ENCODE peak calls at places on chromosomes 5 and 9, in five cellular contexts. One of them, this sample, is unnamed.

GRCh38 chr5:139273572-139274264 is 19.8 kb upstream of the MATR3 start:
- DNase-seq in breast epithelium: peak
- DNase-seq in AG09309: no peak
- DNase-seq in cardiac fibroblast: peak
- DNase-seq in IMR-90: peak
- DNase-seq in this sample: peak

GRCh38 chr9:72299017-72299603 is 65.9 kb downstream of the ZFAND5 start:
- DNase-seq in breast epithelium: no peak
- DNase-seq in AG09309: no peak
- DNase-seq in cardiac fibroblast: no peak
- DNase-seq in IMR-90: no peak
- DNase-seq in this sample: no peak

GRCh38 chr5:149411738-149412519 is 32.8 kb upstream of the IL17B start:
- DNase-seq in breast epithelium: no peak
- DNase-seq in AG09309: no peak
- DNase-seq in cardiac fibroblast: peak
- DNase-seq in IMR-90: no peak
- DNase-seq in this sample: no peak

GRCh38 chr5:157859227-157859575 is 256 bp upstream of the CLINT1 start:
- DNase-seq in breast epithelium: no peak
- DNase-seq in AG09309: no peak
- DNase-seq in cardiac fibroblast: no peak
- DNase-seq in IMR-90: no peak
- DNase-seq in this sample: no peak

GRCh38 chr9:110364451-110364850 is 26.8 kb upstream of the TXNDC8 start:
- DNase-seq in breast epithelium: no peak
- DNase-seq in AG09309: no peak
- DNase-seq in cardiac fibroblast: no peak
- DNase-seq in IMR-90: no peak
- DNase-seq in this sample: no peak

GRCh38 chr5:141192110-141192725 is at the start of gene PCDHB10:
- DNase-seq in breast epithelium: no peak
- DNase-seq in AG09309: no peak
- DNase-seq in cardiac fibroblast: peak
- DNase-seq in IMR-90: peak
- DNase-seq in this sample: peak

GRCh38 chr5:84817953-84818352 is 433.3 kb upstream of the EDIL3 start:
- DNase-seq in breast epithelium: no peak
- DNase-seq in AG09309: no peak
- DNase-seq in cardiac fibroblast: no peak
- DNase-seq in IMR-90: no peak
- DNase-seq in this sample: no peak

GRCh38 chr9:137423810-137424291 is 658 bp downstream of the NOXA1 start:
- DNase-seq in breast epithelium: no peak
- DNase-seq in AG09309: no peak
- DNase-seq in cardiac fibroblast: no peak
- DNase-seq in IMR-90: no peak
- DNase-seq in this sample: no peak

GRCh38 chr5:11509793-11510192 is 394.5 kb downstream of the CTNND2 start:
- DNase-seq in breast epithelium: no peak
- DNase-seq in AG09309: no peak
- DNase-seq in cardiac fibroblast: no peak
- DNase-seq in IMR-90: no peak
- DNase-seq in this sample: no peak

GRCh38 chr9:116342071-116342470 is 188.5 kb downstream of the PAPPA start:
- DNase-seq in breast epithelium: no peak
- DNase-seq in AG09309: no peak
- DNase-seq in cardiac fibroblast: no peak
- DNase-seq in IMR-90: no peak
- DNase-seq in this sample: no peak

GRCh38 chr5:153520137-153520536 is 29.7 kb downstream of the GRIA1 start:
- DNase-seq in breast epithelium: no peak
- DNase-seq in AG09309: no peak
- DNase-seq in cardiac fibroblast: no peak
- DNase-seq in IMR-90: no peak
- DNase-seq in this sample: no peak

GRCh38 chr5:94856257-94856656 is 237.8 kb downstream of the SLF1 start:
- DNase-seq in breast epithelium: no peak
- DNase-seq in AG09309: no peak
- DNase-seq in cardiac fibroblast: no peak
- DNase-seq in IMR-90: no peak
- DNase-seq in this sample: no peak

GRCh38 chr5:149832636-149833035 is 102.5 kb downstream of the PPARGC1B start:
- DNase-seq in breast epithelium: no peak
- DNase-seq in AG09309: no peak
- DNase-seq in cardiac fibroblast: no peak
- DNase-seq in IMR-90: no peak
- DNase-seq in this sample: no peak

GRCh38 chr5:123444016-123444415 is 20.8 kb upstream of the CEP120 start:
- DNase-seq in breast epithelium: no peak
- DNase-seq in AG09309: no peak
- DNase-seq in cardiac fibroblast: peak
- DNase-seq in IMR-90: peak
- DNase-seq in this sample: no peak

GRCh38 chr5:15707631-15708030 is 207.7 kb downstream of the FBXL7 start:
- DNase-seq in breast epithelium: no peak
- DNase-seq in AG09309: no peak
- DNase-seq in cardiac fibroblast: no peak
- DNase-seq in IMR-90: no peak
- DNase-seq in this sample: no peak

GRCh38 chr9:70484232-70485130 is 70.0 kb upstream of the KLF9 start:
- DNase-seq in breast epithelium: no peak
- DNase-seq in AG09309: no peak
- DNase-seq in cardiac fibroblast: peak
- DNase-seq in IMR-90: peak
- DNase-seq in this sample: peak

GRCh38 chr5:72841756-72842535 is 25.5 kb downstream of the TNPO1 start:
- DNase-seq in breast epithelium: no peak
- DNase-seq in AG09309: peak
- DNase-seq in cardiac fibroblast: peak
- DNase-seq in IMR-90: peak
- DNase-seq in this sample: no peak

GRCh38 chr5:72844218-72844603 is 27.8 kb downstream of the TNPO1 start:
- DNase-seq in breast epithelium: no peak
- DNase-seq in AG09309: no peak
- DNase-seq in cardiac fibroblast: no peak
- DNase-seq in IMR-90: no peak
- DNase-seq in this sample: no peak

GRCh38 chr5:72846483-72846882 is 30.0 kb downstream of the TNPO1 start:
- DNase-seq in breast epithelium: no peak
- DNase-seq in AG09309: no peak
- DNase-seq in cardiac fibroblast: no peak
- DNase-seq in IMR-90: no peak
- DNase-seq in this sample: no peak

GRCh38 chr5:72845889-72846288 is 29.4 kb downstream of the TNPO1 start:
- DNase-seq in breast epithelium: no peak
- DNase-seq in AG09309: no peak
- DNase-seq in cardiac fibroblast: peak
- DNase-seq in IMR-90: no peak
- DNase-seq in this sample: peak

DNA sequence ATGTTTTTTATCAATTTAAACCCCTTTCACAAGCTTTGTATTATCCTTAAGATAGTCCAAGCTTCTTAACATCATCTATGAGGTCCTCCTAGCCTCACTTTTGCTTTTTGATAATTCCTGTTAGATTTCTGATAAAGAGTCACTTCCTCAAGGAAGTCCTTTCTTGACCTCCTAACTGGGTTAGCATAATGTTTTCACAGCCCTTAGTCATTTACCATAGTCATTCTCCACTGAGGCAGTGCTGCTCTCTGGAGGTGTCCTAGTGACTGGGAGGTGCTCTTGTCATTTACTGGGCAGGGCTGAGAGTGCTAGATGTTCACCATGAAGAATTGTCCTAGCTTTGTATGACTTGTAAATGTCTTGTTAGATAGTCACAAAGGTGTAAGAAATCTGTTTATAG is 26.4 kb downstream of the TNPO1 start:
- DNase-seq in breast epithelium: no peak
- DNase-seq in AG09309: no peak
- DNase-seq in cardiac fibroblast: peak
- DNase-seq in IMR-90: peak
- DNase-seq in this sample: peak
- TF ChIP-seq CTCF in breast epithelium: no peak
- TF ChIP-seq CTCF in AG09309: peak
- TF ChIP-seq CTCF in cardiac fibroblast: no peak
- TF ChIP-seq CTCF in IMR-90: peak
- TF ChIP-seq CTCF in this sample: no peak

DNA sequence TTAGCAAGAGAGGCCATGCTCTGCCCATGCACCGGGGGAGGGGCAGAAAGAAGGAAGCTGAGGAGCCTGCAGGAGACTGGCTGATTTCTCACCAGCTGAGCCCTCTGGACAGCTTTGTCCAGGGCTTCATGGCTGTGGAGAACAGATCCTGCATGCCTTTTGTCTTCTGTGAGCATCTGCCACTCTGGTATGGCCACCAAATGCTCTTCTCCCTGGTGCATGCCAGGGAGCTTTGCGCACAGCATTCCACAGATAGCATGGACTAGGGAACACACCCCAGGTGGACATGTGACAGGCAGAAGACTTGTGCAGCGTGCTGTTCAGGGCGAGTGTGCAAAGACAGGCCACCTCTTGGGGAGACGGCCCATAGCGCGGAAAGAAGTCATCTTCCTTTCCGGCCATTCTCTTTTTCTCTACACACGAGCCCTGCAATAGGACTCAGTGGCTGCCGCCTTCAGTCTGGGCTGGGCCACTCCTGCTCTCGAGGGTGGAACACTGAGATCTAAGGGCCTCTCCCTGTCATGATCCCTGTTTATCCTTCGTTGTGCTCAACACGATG is 56.7 kb downstream of the GADD45G start:
- DNase-seq in breast epithelium: no peak
- DNase-seq in AG09309: no peak
- DNase-seq in cardiac fibroblast: no peak
- DNase-seq in IMR-90: no peak
- DNase-seq in this sample: no peak
- H3K4me3 ChIP-seq in breast epithelium: no peak
- H3K4me3 ChIP-seq in AG09309: no peak
- H3K4me3 ChIP-seq in cardiac fibroblast: no peak
- H3K4me3 ChIP-seq in IMR-90: no peak
- H3K4me3 ChIP-seq in this sample: no peak

GRCh38 chr9:13224366-13224765 is 55.1 kb downstream of the MPDZ start:
- DNase-seq in breast epithelium: no peak
- DNase-seq in AG09309: no peak
- DNase-seq in cardiac fibroblast: no peak
- DNase-seq in IMR-90: no peak
- DNase-seq in this sample: no peak
- TF ChIP-seq CTCF in breast epithelium: no peak
- TF ChIP-seq CTCF in AG09309: no peak
- TF ChIP-seq CTCF in cardiac fibroblast: no peak
- TF ChIP-seq CTCF in IMR-90: no peak
- TF ChIP-seq CTCF in this sample: no peak

GRCh38 chr5:103263054-103263453 is 4.5 kb downstream of the MACIR start:
- DNase-seq in breast epithelium: no peak
- DNase-seq in AG09309: no peak
- DNase-seq in cardiac fibroblast: no peak
- DNase-seq in IMR-90: no peak
- DNase-seq in this sample: no peak

GRCh38 chr5:103259705-103260355 is 1.3 kb downstream of the MACIR start:
- DNase-seq in breast epithelium: no peak
- DNase-seq in AG09309: no peak
- DNase-seq in cardiac fibroblast: peak
- DNase-seq in IMR-90: peak
- DNase-seq in this sample: peak

GRCh38 chr5:103262422-103262871 is 3.9 kb downstream of the MACIR start:
- DNase-seq in breast epithelium: no peak
- DNase-seq in AG09309: peak
- DNase-seq in cardiac fibroblast: peak
- DNase-seq in IMR-90: peak
- DNase-seq in this sample: peak

GRCh38 chr5:103258957-103259704 is 568 bp downstream of the MACIR start:
- DNase-seq in breast epithelium: peak
- DNase-seq in AG09309: no peak
- DNase-seq in cardiac fibroblast: peak
- DNase-seq in IMR-90: peak
- DNase-seq in this sample: peak

GRCh38 chr5:103260951-103261350 is 2.4 kb downstream of the MACIR start:
- DNase-seq in breast epithelium: no peak
- DNase-seq in AG09309: no peak
- DNase-seq in cardiac fibroblast: no peak
- DNase-seq in IMR-90: no peak
- DNase-seq in this sample: no peak
- H3K4me3 ChIP-seq in breast epithelium: no peak
- H3K4me3 ChIP-seq in AG09309: peak
- H3K4me3 ChIP-seq in cardiac fibroblast: peak
- H3K4me3 ChIP-seq in IMR-90: no peak
- H3K4me3 ChIP-seq in this sample: no peak

DNA sequence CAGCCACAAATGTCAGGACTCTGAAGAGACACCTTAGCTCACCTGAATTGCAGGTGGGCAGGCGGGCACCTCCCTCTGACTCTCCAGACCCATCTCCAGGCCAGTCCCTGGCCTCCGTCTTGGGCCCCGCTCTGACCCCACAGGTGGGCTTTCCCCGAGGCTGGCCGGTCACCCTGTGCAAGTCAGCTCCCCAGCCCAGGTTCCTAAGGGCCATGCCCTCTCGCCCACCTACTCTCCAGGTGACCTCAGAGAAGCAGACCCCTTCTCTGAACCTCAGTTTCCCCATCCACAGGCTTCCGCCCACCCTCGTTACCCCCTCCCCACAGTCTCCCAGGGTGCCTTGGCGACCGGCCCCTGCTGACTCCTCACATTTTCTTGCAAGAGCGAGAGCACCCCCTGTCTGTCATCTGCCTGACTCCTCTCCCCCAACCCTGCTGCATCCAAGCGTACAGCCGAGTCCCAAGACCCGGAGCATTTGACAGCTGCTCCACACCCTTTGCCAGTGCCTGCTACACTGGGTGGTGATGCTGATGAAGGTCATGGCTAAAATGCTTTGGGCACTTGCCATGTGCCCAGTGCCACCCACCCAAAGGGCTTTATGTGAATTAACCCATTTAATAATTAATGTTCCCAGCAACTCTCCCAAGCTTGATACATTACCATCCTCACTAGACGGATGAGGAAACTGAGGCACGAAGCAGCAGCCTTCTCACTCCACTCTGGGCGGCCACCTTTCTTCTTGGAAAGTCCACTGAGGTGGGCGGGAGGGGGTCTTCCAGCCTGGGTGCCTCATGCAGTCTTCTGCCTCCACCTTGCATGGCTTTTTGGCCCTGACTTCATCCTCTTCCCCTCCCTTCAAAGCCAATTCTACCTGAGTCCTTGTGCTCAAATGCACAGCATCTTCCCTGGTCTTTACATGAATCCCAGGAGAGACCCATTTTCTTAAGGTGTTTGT is 51.1 kb upstream of the ORM1 start:
- DNase-seq in breast epithelium: no peak
- DNase-seq in AG09309: no peak
- DNase-seq in cardiac fibroblast: peak
- DNase-seq in IMR-90: peak
- DNase-seq in this sample: peak
- TF ChIP-seq CTCF in breast epithelium: peak
- TF ChIP-seq CTCF in AG09309: peak
- TF ChIP-seq CTCF in cardiac fibroblast: peak
- TF ChIP-seq CTCF in IMR-90: peak
- TF ChIP-seq CTCF in this sample: peak

DNA sequence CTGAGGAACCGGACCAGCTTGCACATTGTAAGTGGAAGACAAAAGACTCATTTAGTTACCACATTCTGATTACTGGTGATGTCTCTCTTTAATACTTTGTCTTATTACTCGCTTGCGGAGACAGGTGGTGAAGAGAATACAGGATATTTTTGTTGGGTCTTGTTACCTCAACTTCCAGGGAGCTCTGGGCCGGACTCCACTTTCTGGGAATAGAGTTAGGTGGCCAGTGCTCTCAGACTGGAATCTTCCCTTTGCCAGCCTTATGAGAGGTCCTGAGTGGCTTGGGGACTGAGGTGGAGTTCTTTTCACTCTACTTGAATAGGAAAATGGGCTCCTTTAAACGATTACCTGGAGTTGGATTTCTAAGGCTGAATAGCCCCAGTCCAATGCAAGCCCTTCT is 33.3 kb upstream of the SPRY4 start:
- DNase-seq in breast epithelium: no peak
- DNase-seq in AG09309: no peak
- DNase-seq in cardiac fibroblast: no peak
- DNase-seq in IMR-90: no peak
- DNase-seq in this sample: no peak
- H3K4me3 ChIP-seq in breast epithelium: no peak
- H3K4me3 ChIP-seq in AG09309: no peak
- H3K4me3 ChIP-seq in cardiac fibroblast: no peak
- H3K4me3 ChIP-seq in IMR-90: no peak
- H3K4me3 ChIP-seq in this sample: no peak

This sample was measured in choroid plexus epithelial cell.